ENCODE peak calls at places on chromosomes 16 and 17, in nine cellular contexts. V is upper lobe of right lung, F is aorta, L is heart left ventricle, P is BE2C, I is cardiac muscle cell, N is left ventricle myocardium inferior, B is H1, Z is mesendoderm. J is an unnamed sample. For H3K4me1, H3K36me3 and H3K27me3, the result is how much of the 10 kb centered on the place peaks cover.

GRCh38 chr17:1390422-1391367 is 9.3 kb downstream of the YWHAE start:
- DNase-seq in V (no peak), F (no peak), L (no peak), P (no peak), I (peak), N (no peak), B (no peak), Z (peak), J (no peak)

GRCh38 chr16:12406158-12406557 is 397.5 kb downstream of the CPPED1 start:
- DNase-seq in V (no peak), F (no peak), L (no peak), P (no peak), I (no peak), N (no peak), B (no peak), Z (no peak), J (no peak)

GRCh38 chr16:88835383-88835782 is 21.4 kb downstream of the GALNS start:
- DNase-seq in V (no peak), F (peak), L (no peak), P (no peak), I (no peak), N (no peak), B (no peak), Z (no peak), J (no peak)

GRCh38 chr17:72539981-72540897 is 419.4 kb downstream of the SOX9 start:
- DNase-seq in V (peak), F (peak), L (peak), P (peak), I (peak), N (peak), B (no peak), Z (peak), J (peak)

GRCh38 chr17:35775039-35775438 is 14.4 kb downstream of the C17orf50 start:
- DNase-seq in V (no peak), F (no peak), L (no peak), P (peak), I (no peak), N (no peak), B (no peak), Z (no peak), J (peak)

GRCh38 chr17:80732268-80732667 is 187.6 kb downstream of the RPTOR start:
- DNase-seq in V (no peak), F (no peak), L (no peak), P (no peak), I (no peak), N (no peak), B (no peak), Z (peak), J (no peak)

GRCh38 chr17:8868092-8868491 is 618 bp upstream of the PIK3R6 start:
- DNase-seq in V (no peak), F (no peak), L (no peak), P (no peak), I (no peak), N (no peak), B (no peak), Z (no peak), J (no peak)

GRCh38 chr16:49502136-49502881 is 128.7 kb downstream of the C16orf78 start:
- DNase-seq in V (no peak), F (peak), L (no peak), P (no peak), I (no peak), N (no peak), B (no peak), Z (no peak), J (no peak)

GRCh38 chr17:63881935-63882601 is at the start of gene GH2:
- DNase-seq in V (no peak), F (no peak), L (no peak), P (peak), I (peak), N (no peak), B (no peak), Z (peak), J (peak)

GRCh38 chr17:38881600-38882191 is 11.8 kb downstream of the LASP1 start:
- DNase-seq in V (no peak), F (peak), L (peak), P (peak), I (peak), N (peak), B (no peak), Z (no peak), J (no peak)

GRCh38 chr17:38883592-38884526 is 14.0 kb downstream of the LASP1 start:
- DNase-seq in V (no peak), F (no peak), L (no peak), P (no peak), I (no peak), N (no peak), B (no peak), Z (peak), J (no peak)

GRCh38 chr17:38877130-38877851 is 7.4 kb downstream of the LASP1 start:
- DNase-seq in V (no peak), F (no peak), L (no peak), P (no peak), I (no peak), N (no peak), B (no peak), Z (peak), J (no peak)

GRCh38 chr17:38875477-38876080 is 5.7 kb downstream of the LASP1 start:
- DNase-seq in V (no peak), F (no peak), L (no peak), P (no peak), I (no peak), N (no peak), B (no peak), Z (peak), J (no peak)

DNA sequence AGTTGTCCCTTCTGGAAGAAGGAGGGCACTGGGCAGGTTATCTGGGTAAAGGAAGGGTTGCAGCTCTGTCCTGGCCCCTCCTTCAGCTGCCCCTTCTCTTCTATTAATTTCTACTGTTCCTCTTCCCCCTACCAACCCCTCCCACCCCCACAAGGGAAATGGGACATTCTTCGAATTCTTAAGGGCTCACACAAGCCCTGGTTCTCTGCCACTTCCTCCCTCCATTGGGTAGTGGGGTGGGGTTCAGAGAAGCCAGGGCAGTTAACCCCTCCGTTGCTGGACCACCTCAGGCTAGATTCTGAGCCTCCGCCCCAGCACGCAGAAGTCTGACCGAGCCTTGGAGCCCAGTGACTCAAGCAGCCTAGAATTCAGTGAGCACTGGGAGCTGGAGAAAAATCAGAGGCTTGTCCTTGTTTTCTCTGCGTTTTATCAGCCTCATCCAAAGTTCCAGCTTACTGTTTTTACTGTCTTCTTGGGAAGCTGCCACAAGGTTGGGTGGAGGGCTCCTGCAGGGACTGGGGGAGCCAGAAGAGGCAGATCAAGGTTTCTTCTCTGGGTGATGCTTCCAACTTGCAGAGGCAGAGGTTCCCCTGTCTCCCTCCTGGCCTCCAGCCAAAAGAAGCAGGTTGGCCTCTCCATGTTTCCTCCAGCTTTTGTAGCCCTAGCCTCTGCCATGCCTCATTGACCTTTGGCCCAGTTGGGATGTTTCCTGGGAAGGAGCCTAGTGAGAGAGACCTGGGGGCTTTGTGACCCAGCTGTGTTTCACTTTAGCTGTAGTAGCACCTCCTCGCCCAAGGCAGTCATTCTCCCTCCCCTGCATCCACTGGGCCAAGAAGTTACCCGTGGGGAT is 10.2 kb downstream of the LASP1 start:
- DNase-seq in V (no peak), F (peak), L (peak), P (no peak), I (peak), N (no peak), B (peak), Z (peak), J (no peak)
- H3K4me1 ChIP-seq in V (half or more), F (under half), L (half or more), P (under half), I (under half), N (half or more), B (half or more), Z (under half), J (under half)

DNA sequence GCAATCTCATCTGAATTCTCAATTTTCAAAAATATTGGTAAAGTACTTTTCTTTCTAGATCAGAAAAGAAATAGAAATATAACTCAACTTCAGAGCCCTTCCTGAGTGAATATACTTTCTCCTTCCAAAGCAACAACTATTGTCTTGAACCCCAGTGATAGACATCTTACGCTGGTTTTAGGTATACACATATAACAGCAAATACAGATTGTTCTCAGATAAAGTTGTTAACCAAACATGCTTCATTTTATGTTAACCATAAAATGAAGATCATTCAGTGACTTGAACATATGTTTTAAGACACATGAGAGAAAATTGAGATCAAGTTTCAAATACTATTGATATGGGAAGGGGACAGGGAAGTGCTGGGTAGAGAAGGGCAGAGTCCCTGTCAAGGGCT is 53.7 kb upstream of the C17orf78 start:
- DNase-seq in V (no peak), F (no peak), L (no peak), P (no peak), I (no peak), N (no peak), B (no peak), Z (no peak), J (no peak)
- H3K36me3 ChIP-seq in V (under half), F (under half), L (under half), P (under half), I (under half), N (under half), B (under half), Z (under half), J (under half)

GRCh38 chr17:183021-183420 is 1.6 kb upstream of the DOC2B start:
- DNase-seq in V (no peak), F (no peak), L (peak), P (no peak), I (no peak), N (no peak), B (no peak), Z (no peak), J (no peak)

GRCh38 chr17:180380-181212 is 854 bp downstream of the DOC2B start:
- DNase-seq in V (no peak), F (no peak), L (peak), P (no peak), I (peak), N (peak), B (no peak), Z (peak), J (peak)

GRCh38 chr17:182164-182751 is 808 bp upstream of the DOC2B start:
- DNase-seq in V (peak), F (no peak), L (no peak), P (no peak), I (no peak), N (no peak), B (no peak), Z (no peak), J (peak)

GRCh38 chr17:179721-180379 is 1.6 kb downstream of the DOC2B start:
- DNase-seq in V (no peak), F (no peak), L (peak), P (no peak), I (no peak), N (no peak), B (no peak), Z (peak), J (no peak)

DNA sequence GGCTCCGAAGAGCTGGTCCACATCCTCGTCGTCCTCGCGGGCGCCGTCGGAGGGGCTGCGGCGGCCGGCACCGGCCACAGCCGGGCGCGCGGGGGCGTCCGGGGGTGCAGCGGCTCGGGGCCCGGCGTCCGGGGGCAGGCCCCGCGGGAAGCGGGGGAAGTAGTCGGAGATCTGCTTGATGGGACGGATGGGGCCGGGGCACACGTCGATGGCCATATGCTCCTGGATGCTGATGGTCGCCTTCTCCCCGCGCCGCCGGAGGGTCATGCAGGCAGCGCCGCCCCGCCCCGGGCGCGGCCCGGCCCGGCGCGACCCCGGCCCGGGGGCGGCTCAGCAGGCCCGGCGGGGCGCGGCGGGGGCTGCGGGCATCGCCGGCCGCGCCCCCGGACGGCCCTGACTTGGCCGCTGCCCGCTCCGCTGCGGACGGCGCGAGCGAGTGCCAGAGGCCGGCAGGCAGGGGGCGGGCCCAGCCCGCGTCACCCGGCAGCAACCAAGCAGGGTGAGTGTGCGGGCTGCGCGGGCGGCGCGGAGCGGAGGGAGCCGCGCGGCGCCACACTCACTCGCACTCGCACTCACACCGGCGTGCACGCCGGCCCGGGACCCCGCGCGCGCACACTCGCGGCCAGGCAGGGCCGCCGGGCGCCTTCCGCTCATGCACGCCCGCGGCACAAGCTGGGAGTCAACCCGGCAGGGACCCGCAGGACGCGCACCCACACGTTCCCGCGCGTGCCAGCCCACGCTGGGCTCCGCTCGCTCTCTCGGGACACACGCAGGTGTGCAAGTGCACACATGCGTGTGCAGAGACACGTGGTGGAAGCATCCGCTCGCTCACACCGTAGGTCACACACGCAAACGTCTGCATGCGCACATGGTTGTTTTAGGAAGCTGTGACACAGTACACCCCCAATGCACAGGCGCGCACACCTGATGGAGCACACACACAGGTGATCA is at the start of gene DOC2B:
- DNase-seq in V (peak), F (no peak), L (peak), P (peak), I (peak), N (peak), B (no peak), Z (peak), J (peak)
- H3K27me3 ChIP-seq in V (under half), F (under half), L (under half), P (under half), I (half or more), N (half or more), B (half or more), Z (under half), J (under half)

DNA sequence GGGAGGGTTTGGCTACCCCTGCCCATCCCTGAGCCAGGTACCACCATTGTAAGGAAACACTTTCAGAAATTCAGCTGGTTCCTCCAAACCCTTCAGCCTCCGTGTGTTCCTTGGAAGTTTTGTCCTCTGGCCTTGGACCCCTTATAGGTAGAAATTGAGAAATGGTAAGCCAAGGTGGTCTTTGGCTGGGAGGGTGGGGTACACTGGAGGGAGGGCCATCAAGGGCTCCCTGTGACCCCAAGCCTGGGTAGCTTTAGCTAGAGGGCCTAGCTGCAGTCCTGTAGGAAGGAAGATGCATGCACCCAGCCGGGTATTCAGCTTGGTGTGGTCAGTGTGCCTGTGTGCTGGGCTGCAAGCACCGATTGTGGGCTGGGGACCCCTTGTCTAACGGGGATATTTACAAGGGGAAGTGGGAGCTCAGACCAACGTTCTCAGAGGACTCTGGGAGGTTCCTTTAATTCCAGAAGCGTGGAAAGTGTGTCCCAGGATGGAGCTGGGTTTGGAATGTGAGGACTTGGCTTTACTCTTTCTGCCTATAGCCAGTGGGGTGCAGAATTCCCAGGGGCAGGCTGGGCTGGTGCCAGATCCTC is 6.8 kb downstream of the NAT9 start:
- DNase-seq in V (no peak), F (no peak), L (no peak), P (no peak), I (no peak), N (no peak), B (no peak), Z (no peak), J (no peak)
- H3K4me1 ChIP-seq in V (under half), F (under half), L (under half), P (under half), I (under half), N (half or more), B (under half), Z (under half), J (under half)

GRCh38 chr17:16440814-16441629 is 25.7 kb downstream of the TRPV2 start:
- DNase-seq in V (no peak), F (no peak), L (no peak), P (no peak), I (no peak), N (no peak), B (no peak), Z (no peak), J (no peak)

GRCh38 chr17:16443390-16444257 is 28.3 kb downstream of the TRPV2 start:
- DNase-seq in V (no peak), F (no peak), L (no peak), P (no peak), I (no peak), N (no peak), B (no peak), Z (no peak), J (peak)

GRCh38 chr17:16442141-16442540 is 26.8 kb downstream of the TRPV2 start:
- DNase-seq in V (no peak), F (no peak), L (no peak), P (no peak), I (no peak), N (no peak), B (no peak), Z (no peak), J (peak)

GRCh38 chr17:16444258-16444886 is 29.0 kb downstream of the TRPV2 start:
- DNase-seq in V (no peak), F (no peak), L (no peak), P (peak), I (no peak), N (no peak), B (no peak), Z (peak), J (peak)

DNA sequence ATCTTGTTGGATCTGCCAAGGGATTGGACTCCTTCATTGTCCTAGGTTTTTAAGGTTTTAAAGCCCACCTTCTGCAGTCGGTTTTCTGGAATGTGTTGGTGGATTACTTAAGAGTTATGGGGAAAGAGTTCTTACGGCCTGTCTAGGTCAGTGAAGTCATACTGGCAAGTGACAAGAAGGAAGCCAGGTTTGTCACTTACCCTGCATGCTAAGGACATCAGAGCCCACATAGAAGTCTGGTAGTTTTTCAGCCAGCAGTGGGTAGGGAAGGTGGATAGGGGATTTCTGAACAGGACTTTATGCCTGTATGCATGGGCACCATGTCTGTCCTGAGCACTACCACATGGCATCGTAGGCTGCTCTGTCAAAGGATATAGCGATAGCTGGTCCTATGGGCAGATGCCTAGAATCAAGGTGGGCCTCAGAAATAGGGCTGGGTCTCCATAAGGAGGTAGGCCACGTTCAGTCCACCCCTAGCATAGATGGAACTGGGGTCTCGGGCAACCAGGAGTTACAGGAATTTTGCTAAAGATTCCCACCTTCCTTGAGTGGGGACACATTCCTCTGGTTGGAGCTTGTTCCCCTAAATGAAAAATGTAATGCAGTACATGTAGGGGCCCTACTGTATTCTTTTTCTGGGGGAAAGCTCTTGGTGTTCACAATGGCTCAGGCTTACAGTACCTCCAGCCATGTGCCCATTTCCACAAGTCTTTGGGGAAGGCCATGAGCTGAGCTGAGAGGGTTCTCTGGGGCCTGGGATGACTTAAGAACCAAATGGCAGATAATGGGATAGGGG is 27.4 kb downstream of the TRPV2 start:
- DNase-seq in V (no peak), F (no peak), L (no peak), P (no peak), I (no peak), N (no peak), B (no peak), Z (peak), J (no peak)
- H3K36me3 ChIP-seq in V (half or more), F (under half), L (under half), P (half or more), I (under half), N (half or more), B (under half), Z (under half), J (under half)

GRCh38 chr17:4739122-4740024 is at the start of the genes CXCL16 and ZMYND15:
- DNase-seq in V (peak), F (peak), L (peak), P (peak), I (peak), N (peak), B (no peak), Z (no peak), J (no peak)
- H3K27me3 ChIP-seq in V (under half), F (under half), L (under half), P (under half), I (half or more), N (under half), B (half or more), Z (under half), J (under half)

DNA sequence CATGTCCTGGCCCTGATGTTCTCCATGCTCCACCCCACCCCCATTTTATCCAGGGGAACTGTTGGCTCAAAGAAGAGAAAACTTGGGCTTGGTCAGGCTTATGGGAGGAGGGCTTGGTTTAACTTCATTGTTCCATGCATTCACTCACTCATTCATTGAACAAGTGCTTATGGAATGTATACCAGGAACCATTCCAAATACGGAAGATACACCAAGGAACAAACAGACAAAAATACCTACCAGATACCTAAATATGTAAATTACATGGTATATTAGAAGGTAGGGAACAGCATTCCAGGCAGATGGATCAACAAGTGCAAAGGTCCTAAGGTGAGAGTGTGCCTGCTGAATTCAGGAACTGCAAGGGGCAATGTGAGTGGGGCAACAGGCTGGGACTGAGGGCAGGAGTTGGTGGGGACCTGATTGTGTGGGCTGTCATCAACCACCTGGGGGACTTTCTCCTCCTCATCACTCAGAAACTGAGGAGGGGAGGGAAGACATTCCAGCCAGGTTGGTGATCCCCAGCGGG is 39.9 kb downstream of the RAI1 start:
- DNase-seq in V (no peak), F (no peak), L (no peak), P (no peak), I (no peak), N (no peak), B (no peak), Z (no peak), J (no peak)
- H3K4me1 ChIP-seq in V (under half), F (under half), L (under half), P (under half), I (under half), N (half or more), B (under half), Z (under half), J (under half)